ENCODE peak calls at places on chromosomes 1 and 21, in seven cellular contexts. O is A549, S is esophagus squamous epithelium, Q is transverse colon, R is HCT116, H is vagina, X is body of pancreas. M is an unnamed sample.

GRCh38 chr1:226662704-226663326 is 76.3 kb downstream of the ITPKB start:
- DNase-seq in R (peak), Q (peak), S (peak), H (peak), X (peak), O (peak), M (peak)

GRCh38 chr1:150332651-150333290 is 11.4 kb downstream of the PRPF3 start:
- DNase-seq in R (no peak), H (no peak), O (no peak), X (no peak), S (no peak), Q (no peak), M (no peak)

GRCh38 chr1:3522564-3523270 is 68.3 kb downstream of the ARHGEF16 start:
- DNase-seq in O (no peak), X (no peak), Q (no peak), H (no peak), S (no peak), R (no peak), M (no peak)

GRCh38 chr1:174114788-174115448 is 44.4 kb upstream of the RABGAP1L start:
- DNase-seq in H (no peak), S (no peak), Q (peak), X (peak), O (peak), R (peak), M (no peak)

GRCh38 chr1:207327994-207328393 is 6.5 kb downstream of the CD55 start:
- DNase-seq in X (no peak), O (no peak), R (no peak), H (no peak), Q (no peak), S (no peak), M (no peak)

GRCh38 chr1:7574121-7575040 is 196.7 kb upstream of the VAMP3 start:
- DNase-seq in H (no peak), R (no peak), S (no peak), O (no peak), X (peak), Q (no peak), M (peak)

GRCh38 chr1:183926978-183927377 is 110.5 kb downstream of the COLGALT2 start:
- DNase-seq in O (no peak), Q (no peak), H (no peak), X (no peak), R (no peak), S (no peak), M (no peak)

GRCh38 chr1:66374561-66375111 is 159.3 kb upstream of the SGIP1 start:
- DNase-seq in X (no peak), O (no peak), S (no peak), Q (no peak), R (no peak), H (no peak), M (no peak)

GRCh38 chr1:26666855-26667254 is 29.0 kb upstream of the ARID1A start:
- DNase-seq in H (no peak), R (no peak), X (no peak), S (no peak), Q (no peak), O (no peak), M (no peak)

GRCh38 chr21:33152228-33153130 is 77.3 kb upstream of the IFNAR2 start:
- DNase-seq in O (no peak), R (no peak), S (no peak), H (no peak), X (peak), Q (no peak), M (no peak)

GRCh38 chr1:156407760-156408159 is 38.7 kb downstream of the RHBG start:
- DNase-seq in O (no peak), R (no peak), H (no peak), Q (no peak), S (no peak), X (no peak), M (no peak)

GRCh38 chr1:53642215-53642555 is 96.8 kb downstream of the GLIS1 start:
- DNase-seq in H (no peak), S (no peak), O (no peak), X (no peak), Q (no peak), R (no peak), M (no peak)

GRCh38 chr1:88001460-88001859 is 672.8 kb downstream of the LMO4 start:
- DNase-seq in X (no peak), R (no peak), S (no peak), H (no peak), Q (no peak), O (peak), M (no peak)

GRCh38 chr1:32232558-32233304 is 10.5 kb downstream of the EIF3I start:
- DNase-seq in R (no peak), O (no peak), H (no peak), S (no peak), X (no peak), Q (no peak), M (no peak)

GRCh38 chr1:72481420-72481819 is 199.1 kb upstream of the NEGR1 start:
- DNase-seq in O (no peak), Q (no peak), R (no peak), S (no peak), X (no peak), H (no peak), M (no peak)

GRCh38 chr1:10438677-10439163 is 8.5 kb downstream of the CENPS start:
- DNase-seq in R (no peak), X (no peak), H (no peak), S (no peak), Q (no peak), O (no peak), M (no peak)

GRCh38 chr1:27130798-27131197 is 24.1 kb downstream of the SLC9A1 start:
- DNase-seq in R (no peak), Q (no peak), X (peak), H (no peak), O (no peak), S (no peak), M (no peak)

GRCh38 chr1:104132386-104132973 is 382.8 kb downstream of the AMY1C start:
- DNase-seq in S (no peak), O (peak), R (no peak), Q (no peak), H (no peak), X (peak), M (peak)

GRCh38 chr1:37294514-37294913 is 179.9 kb upstream of the ZC3H12A start:
- DNase-seq in R (no peak), S (no peak), X (no peak), O (no peak), Q (no peak), H (no peak), M (peak)

GRCh38 chr1:10449731-10450130 is at the start of gene CORT:
- DNase-seq in Q (no peak), H (no peak), S (no peak), R (no peak), O (no peak), X (no peak), M (no peak)

GRCh38 chr1:9314101-9314500 is 21.4 kb downstream of the SPSB1 start:
- DNase-seq in O (no peak), R (no peak), S (no peak), X (no peak), H (no peak), Q (no peak), M (no peak)

GRCh38 chr1:214386333-214386732 is 105.4 kb downstream of the SMYD2 start:
- DNase-seq in S (no peak), R (no peak), Q (no peak), X (no peak), O (no peak), H (no peak), M (no peak)

GRCh38 chr1:160144921-160145320 is 6.5 kb upstream of the ATP1A4 start:
- DNase-seq in R (no peak), H (no peak), O (no peak), X (no peak), Q (no peak), S (no peak), M (no peak)

GRCh38 chr1:31135973-31136600 is 70.6 kb upstream of the PUM1 start:
- DNase-seq in H (no peak), R (no peak), Q (no peak), S (no peak), X (no peak), O (no peak), M (no peak)

GRCh38 chr1:204126367-204126766 is 25.5 kb downstream of the ETNK2 start:
- DNase-seq in O (no peak), H (no peak), S (no peak), R (no peak), Q (no peak), X (no peak), M (no peak)

GRCh38 chr1:95309031-95309459 is 75.0 kb downstream of the RWDD3 start:
- DNase-seq in R (peak), Q (no peak), O (peak), S (no peak), X (peak), H (no peak), M (peak)

GRCh38 chr1:84289169-84289785 is 12.2 kb upstream of the SAMD13 start:
- DNase-seq in Q (no peak), S (no peak), H (no peak), R (no peak), O (no peak), X (peak), M (no peak)

GRCh38 chr1:56477164-56478111 is 101.9 kb downstream of the PLPP3 start:
- DNase-seq in S (no peak), R (no peak), O (no peak), Q (peak), H (no peak), X (peak), M (peak)

GRCh38 chr1:7561331-7561921 is 209.7 kb upstream of the VAMP3 start:
- DNase-seq in Q (no peak), H (no peak), S (no peak), O (peak), R (no peak), X (no peak), M (no peak)

GRCh38 chr1:238673561-238673960 is 712.8 kb upstream of the CHRM3 start:
- DNase-seq in O (no peak), H (no peak), S (no peak), Q (no peak), R (no peak), X (no peak), M (no peak)

GRCh38 chr1:2016123-2016522 is 3.0 kb upstream of the GABRD start:
- DNase-seq in R (no peak), H (no peak), Q (no peak), X (no peak), S (no peak), O (no peak), M (no peak)

GRCh38 chr1:178341218-178341956 is 155.4 kb downstream of the CLEC20A start:
- DNase-seq in Q (peak), R (peak), X (peak), S (no peak), O (peak), H (no peak), M (no peak)

GRCh38 chr1:39659538-39659937 is 12.4 kb downstream of the NT5C1A start:
- DNase-seq in S (no peak), R (no peak), O (no peak), H (no peak), Q (no peak), X (no peak), M (no peak)

GRCh38 chr21:45763074-45763473 is 119.5 kb downstream of the PCBP3 start:
- DNase-seq in O (no peak), R (no peak), X (no peak), S (no peak), Q (no peak), H (no peak), M (peak)

GRCh38 chr1:58968360-58968952 is 184.6 kb upstream of the JUN start:
- DNase-seq in S (no peak), O (no peak), Q (peak), X (peak), H (no peak), R (no peak), M (peak)

DNA sequence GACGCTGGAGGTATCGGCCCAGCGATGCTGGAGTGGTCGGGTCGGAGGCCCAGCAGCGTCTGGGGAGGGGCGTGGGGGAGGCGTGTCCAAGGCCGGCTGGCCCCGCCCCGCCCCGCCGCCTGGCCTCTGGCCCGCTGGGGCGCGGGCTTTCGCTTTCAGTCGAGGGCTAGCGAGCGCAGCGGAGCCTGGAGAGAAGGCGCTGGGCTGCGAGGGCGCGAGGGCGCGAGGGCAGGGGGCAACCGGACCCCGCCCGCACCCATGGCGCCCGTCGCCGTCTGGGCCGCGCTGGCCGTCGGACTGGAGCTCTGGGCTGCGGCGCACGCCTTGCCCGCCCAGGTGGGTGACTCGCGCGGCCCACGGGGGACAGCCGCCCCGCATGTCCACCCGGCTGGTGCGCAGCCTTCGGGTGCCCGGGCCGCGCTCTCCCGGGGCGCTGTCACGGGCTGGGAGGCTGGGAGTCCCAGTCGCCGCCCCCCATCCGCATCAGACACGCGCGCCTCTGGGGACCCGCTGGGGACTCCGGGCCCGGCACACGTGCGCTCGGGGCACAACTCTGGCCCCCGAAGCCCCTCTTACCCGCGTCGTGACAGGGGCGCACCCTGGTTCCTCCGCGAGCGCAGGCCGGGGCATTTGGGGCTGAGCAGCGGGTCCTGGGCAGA is at the start of gene TNFRSF1B:
- DNase-seq in H (no peak), X (peak), Q (peak), R (no peak), S (no peak), O (no peak), M (peak)
- TF ChIP-seq POLR2A in H (no peak), X (peak), Q (peak), R (no peak), S (no peak), O (no peak), M (peak)

GRCh38 chr1:172909606-172910326 is 141.0 kb downstream of the TNFSF18 start:
- DNase-seq in S (no peak), H (no peak), Q (no peak), O (peak), R (no peak), X (no peak), M (no peak)
- H3K27ac ChIP-seq in S (no peak), H (no peak), Q (no peak), O (peak), R (peak), X (no peak), M (no peak)

DNA sequence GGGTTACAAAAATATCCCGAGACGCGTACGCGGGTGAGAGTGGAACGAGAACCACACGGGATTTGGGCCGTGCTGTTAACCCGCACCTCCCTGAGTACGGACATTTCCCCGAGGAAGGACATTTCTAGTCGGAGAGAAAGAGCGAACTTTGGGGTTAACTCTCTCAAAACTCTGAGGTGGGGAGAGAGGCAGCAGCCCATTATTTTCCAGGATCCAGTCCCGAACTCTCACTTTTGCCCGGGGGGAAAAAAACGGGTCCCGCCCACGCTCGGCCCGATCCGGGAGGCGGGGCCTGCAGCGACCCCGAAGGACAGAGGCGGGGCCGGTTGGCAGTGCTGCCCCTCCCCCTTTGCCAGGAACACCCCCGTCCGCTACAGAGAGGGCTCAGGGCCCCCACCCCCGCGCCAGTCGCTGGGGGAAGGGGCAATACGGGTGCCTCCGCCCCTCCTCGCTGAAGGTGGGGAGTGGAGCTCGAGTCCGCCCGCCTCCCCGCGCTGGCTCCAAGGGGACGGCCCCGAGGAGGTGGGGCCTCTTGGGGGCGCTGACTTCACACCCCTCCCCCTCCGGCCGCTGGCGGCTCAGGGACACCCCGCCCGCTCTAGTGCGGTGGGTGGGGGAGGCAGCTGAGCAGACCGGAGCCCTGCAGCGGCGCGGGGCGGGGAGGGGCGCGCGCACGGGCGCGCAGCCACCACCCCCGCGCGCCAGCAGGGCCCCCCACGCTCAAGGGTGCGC is 722 bp downstream of the NUCKS1 start:
- DNase-seq in Q (peak), R (peak), X (peak), S (peak), O (peak), H (peak), M (peak)
- TF ChIP-seq POLR2A in Q (peak), R (no peak), X (peak), S (no peak), O (peak), H (peak), M (no peak)

DNA sequence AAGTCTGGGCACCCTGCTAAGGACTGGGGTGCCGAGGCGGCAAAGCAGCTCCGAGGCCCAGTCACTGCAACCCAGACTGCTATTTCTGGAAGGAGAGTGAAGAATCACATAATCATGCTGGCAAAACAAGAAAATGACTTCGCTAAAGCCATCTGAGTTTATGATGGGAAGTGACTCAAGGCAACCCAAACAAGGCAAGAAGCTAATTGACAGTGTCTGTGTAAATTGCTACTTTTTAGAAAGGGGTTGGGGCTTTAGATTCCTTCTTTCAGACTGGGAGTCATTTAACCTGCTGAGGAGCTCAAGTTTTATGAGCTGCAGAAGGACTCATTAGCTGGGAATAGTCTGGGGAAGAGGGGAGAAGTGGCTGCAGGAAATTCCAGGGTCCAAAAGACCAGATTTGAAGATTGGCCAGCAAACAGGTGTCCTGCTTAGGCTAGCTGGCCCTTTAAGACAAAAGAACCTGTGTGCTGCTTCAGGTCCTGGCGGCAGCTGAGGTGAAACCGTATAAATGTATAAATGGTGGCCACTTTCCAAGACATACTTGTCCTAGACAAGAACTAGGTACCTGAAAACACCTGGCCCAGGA is 28.1 kb downstream of the TSHB start:
- DNase-seq in H (no peak), Q (no peak), S (no peak), X (no peak), R (no peak), O (no peak), M (no peak)
- H3K27ac ChIP-seq in H (no peak), Q (peak), S (no peak), X (no peak), R (no peak), O (no peak), M (no peak)

GRCh38 chr1:44664730-44665370 is 9.4 kb downstream of the TMEM53 start:
- DNase-seq in S (no peak), O (no peak), Q (no peak), X (no peak), R (no peak), H (no peak), M (no peak)
- TF ChIP-seq POLR2A in S (no peak), O (no peak), Q (no peak), X (no peak), R (no peak), H (no peak), M (no peak)